ENCODE peak calls at places on chromosomes 4 and X, in seven cellular contexts. M is tibial nerve, F is Peyer's patch, N is glutamatergic neuron, T is body of pancreas, O is sciatic nerve, I is SW 1271. Q is an unnamed sample.

GRCh38 chr4:187478292-187479205 is 517.0 kb upstream of the ZFP42 start:
- DNase-seq in N (no peak), O (no peak), T (no peak), I (no peak), F (no peak), M (no peak), Q (no peak)

GRCh38 chr4:70183168-70183939 is 12.2 kb upstream of the ODAM start:
- DNase-seq in I (peak), F (no peak), T (peak), M (no peak), N (peak), O (no peak), Q (peak)

GRCh38 chr4:113742643-113743042 is 18.9 kb downstream of the CAMK2D start:
- DNase-seq in T (no peak), I (no peak), N (no peak), M (no peak), O (no peak), F (no peak), Q (no peak)

GRCh38 chr4:148447672-148448071 is 5.5 kb upstream of the NR3C2 start:
- DNase-seq in N (no peak), T (no peak), F (no peak), I (peak), M (no peak), O (no peak), Q (no peak)

GRCh38 chrX:141468940-141469339 is 115.6 kb downstream of the SPANXA1 start:
- DNase-seq in O (no peak), M (no peak), F (no peak), T (no peak), N (no peak), I (peak), Q (peak)

GRCh38 chrX:122596998-122597397 is 587.1 kb upstream of the GRIA3 start:
- DNase-seq in I (no peak), M (no peak), T (no peak), N (no peak), F (no peak), O (no peak), Q (no peak)

GRCh38 chrX:13198762-13199064 is 121.1 kb downstream of the ATXN3L start:
- DNase-seq in T (no peak), N (no peak), M (no peak), I (no peak), O (no peak), F (no peak), Q (no peak)

GRCh38 chr4:158968961-158969360 is 133.9 kb upstream of the RAPGEF2 start:
- DNase-seq in I (no peak), T (no peak), M (no peak), O (no peak), F (no peak), N (no peak), Q (no peak)

GRCh38 chrX:153642313-153642654 is 4.7 kb upstream of the DUSP9 start:
- DNase-seq in M (no peak), N (peak), I (no peak), T (no peak), F (no peak), O (peak), Q (no peak)

GRCh38 chr4:171813195-171813955 is at the start of gene GALNTL6:
- DNase-seq in I (no peak), O (no peak), M (no peak), T (no peak), N (peak), F (no peak), Q (no peak)

GRCh38 chr4:23006756-23007155 is 314.0 kb downstream of the GBA3 start:
- DNase-seq in I (no peak), M (no peak), T (no peak), F (no peak), O (no peak), N (no peak), Q (no peak)

GRCh38 chr4:2570551-2571222 is 34.2 kb downstream of the FAM193A start:
- DNase-seq in T (no peak), N (no peak), M (no peak), O (no peak), I (no peak), F (no peak), Q (no peak)

GRCh38 chr4:144295286-144295995 is 154.9 kb upstream of the GYPA start:
- DNase-seq in M (no peak), T (no peak), F (no peak), N (no peak), O (no peak), I (no peak), Q (no peak)

GRCh38 chr4:54913751-54914526 is 211.5 kb downstream of the KDR start:
- DNase-seq in F (no peak), N (no peak), I (no peak), O (no peak), M (no peak), T (no peak), Q (peak)

Q was measured in pulmonary artery endothelial cell.